ENCODE peak calls at places on chromosomes 4 and X, in five cellular contexts. One of them, this sample, is unnamed.

GRCh38 chr4:30763337-30763736 is 43.2 kb downstream of the PCDH7 start:
- DNase-seq in central memory CD4-positive, alpha-beta T cell: no peak
- DNase-seq in stomach: no peak
- DNase-seq in RCC 7860: no peak
- DNase-seq in neural crest cell: no peak
- DNase-seq in this sample: no peak

GRCh38 chrX:112967341-112967740 is 126.7 kb upstream of the AMOT start:
- DNase-seq in RCC 7860: no peak
- DNase-seq in stomach: no peak
- DNase-seq in neural crest cell: no peak
- DNase-seq in central memory CD4-positive, alpha-beta T cell: no peak
- DNase-seq in this sample: no peak

GRCh38 chr4:53651142-53651720 is 59.9 kb upstream of the LNX1 start:
- DNase-seq in stomach: peak; percentile 84
- DNase-seq in RCC 7860: no peak
- DNase-seq in central memory CD4-positive, alpha-beta T cell: no peak
- DNase-seq in neural crest cell: no peak
- DNase-seq in this sample: no peak

GRCh38 chr4:1196421-1197183 is 24.2 kb upstream of the SPON2 start:
- DNase-seq in central memory CD4-positive, alpha-beta T cell: no peak
- DNase-seq in neural crest cell: no peak
- DNase-seq in RCC 7860: no peak
- DNase-seq in stomach: peak; percentile 19
- DNase-seq in this sample: no peak

GRCh38 chr4:80362578-80363181 is 27.1 kb downstream of the CFAP299 start:
- DNase-seq in stomach: no peak
- DNase-seq in central memory CD4-positive, alpha-beta T cell: peak; percentile 14
- DNase-seq in RCC 7860: peak; percentile 22
- DNase-seq in neural crest cell: peak; percentile 45
- DNase-seq in this sample: peak; percentile 20

GRCh38 chrX:136608295-136608933 is 39.5 kb upstream of the CD40LG start:
- DNase-seq in central memory CD4-positive, alpha-beta T cell: peak; percentile 57
- DNase-seq in RCC 7860: no peak
- DNase-seq in neural crest cell: no peak
- DNase-seq in stomach: peak; percentile 55
- DNase-seq in this sample: peak; percentile 9

GRCh38 chr4:38424171-38424871 is 239.7 kb upstream of the KLF3 start:
- DNase-seq in neural crest cell: peak; percentile 41
- DNase-seq in stomach: peak; percentile 77
- DNase-seq in central memory CD4-positive, alpha-beta T cell: no peak
- DNase-seq in RCC 7860: no peak
- DNase-seq in this sample: no peak

GRCh38 chr4:176309046-176309445 is 10.7 kb upstream of the SPCS3 start:
- DNase-seq in neural crest cell: no peak
- DNase-seq in central memory CD4-positive, alpha-beta T cell: no peak
- DNase-seq in stomach: no peak
- DNase-seq in RCC 7860: no peak
- DNase-seq in this sample: no peak

GRCh38 chrX:102546818-102547493 is 30.4 kb upstream of the TMSB15A start:
- DNase-seq in central memory CD4-positive, alpha-beta T cell: no peak
- DNase-seq in neural crest cell: no peak
- DNase-seq in stomach: no peak
- DNase-seq in RCC 7860: no peak
- DNase-seq in this sample: no peak

GRCh38 chrX:154482786-154483185 is 3.6 kb downstream of the UBL4A start:
- DNase-seq in stomach: no peak
- DNase-seq in neural crest cell: no peak
- DNase-seq in RCC 7860: no peak
- DNase-seq in central memory CD4-positive, alpha-beta T cell: no peak
- DNase-seq in this sample: no peak

GRCh38 chrX:115339441-115340025 is 50.0 kb downstream of the LUZP4 start:
- DNase-seq in stomach: no peak
- DNase-seq in central memory CD4-positive, alpha-beta T cell: no peak
- DNase-seq in neural crest cell: no peak
- DNase-seq in RCC 7860: no peak
- DNase-seq in this sample: no peak

GRCh38 chrX:130139474-130140201 is 26.0 kb downstream of the AIFM1 start:
- DNase-seq in stomach: no peak
- DNase-seq in neural crest cell: no peak
- DNase-seq in RCC 7860: no peak
- DNase-seq in central memory CD4-positive, alpha-beta T cell: no peak
- DNase-seq in this sample: no peak

GRCh38 chr4:150072906-150073714 is 5.1 kb upstream of the DCLK2 start:
- DNase-seq in RCC 7860: no peak
- DNase-seq in stomach: no peak
- DNase-seq in neural crest cell: no peak
- DNase-seq in central memory CD4-positive, alpha-beta T cell: no peak
- DNase-seq in this sample: peak; percentile 95

GRCh38 chrX:153387345-153387744 is 13.8 kb downstream of the PNMA6E start:
- DNase-seq in central memory CD4-positive, alpha-beta T cell: no peak
- DNase-seq in RCC 7860: no peak
- DNase-seq in stomach: no peak
- DNase-seq in neural crest cell: no peak
- DNase-seq in this sample: no peak

GRCh38 chr4:136651932-136652331 is 880.4 kb downstream of the PCDH18 start:
- DNase-seq in neural crest cell: no peak
- DNase-seq in central memory CD4-positive, alpha-beta T cell: no peak
- DNase-seq in RCC 7860: no peak
- DNase-seq in stomach: no peak
- DNase-seq in this sample: no peak

GRCh38 chrX:40140706-40141499 is 43.1 kb upstream of the BCOR start:
- DNase-seq in central memory CD4-positive, alpha-beta T cell: no peak
- DNase-seq in stomach: peak; percentile 71
- DNase-seq in neural crest cell: no peak
- DNase-seq in RCC 7860: no peak
- DNase-seq in this sample: no peak

GRCh38 chr4:154186888-154187287 is 304.7 kb downstream of the DCHS2 start:
- DNase-seq in stomach: no peak
- DNase-seq in neural crest cell: no peak
- DNase-seq in RCC 7860: no peak
- DNase-seq in central memory CD4-positive, alpha-beta T cell: no peak
- DNase-seq in this sample: no peak

GRCh38 chr4:81343536-81343935 is 128.2 kb downstream of the RASGEF1B start:
- DNase-seq in stomach: no peak
- DNase-seq in RCC 7860: no peak
- DNase-seq in central memory CD4-positive, alpha-beta T cell: no peak
- DNase-seq in neural crest cell: no peak
- DNase-seq in this sample: no peak

GRCh38 chr4:129899849-129900248 is 803.9 kb downstream of the C4orf33 start:
- DNase-seq in stomach: no peak
- DNase-seq in central memory CD4-positive, alpha-beta T cell: no peak
- DNase-seq in neural crest cell: no peak
- DNase-seq in RCC 7860: no peak
- DNase-seq in this sample: no peak

GRCh38 chr4:4781936-4782754 is 77.3 kb upstream of the MSX1 start:
- DNase-seq in stomach: no peak
- DNase-seq in neural crest cell: no peak
- DNase-seq in RCC 7860: no peak
- DNase-seq in central memory CD4-positive, alpha-beta T cell: no peak
- DNase-seq in this sample: peak; percentile 38

GRCh38 chr4:78092850-78093249 is 35.7 kb downstream of the FRAS1 start:
- DNase-seq in central memory CD4-positive, alpha-beta T cell: no peak
- DNase-seq in RCC 7860: no peak
- DNase-seq in neural crest cell: no peak
- DNase-seq in stomach: no peak
- DNase-seq in this sample: no peak

This sample was measured in stromal cell of bone marrow.